ENCODE peak calls at places on chromosomes 4 and X, in five cellular contexts. Y, R, L, C and F are unnamed samples.

GRCh38 chr4:179596621-179597020 is 2154.4 kb upstream of the AGA start:
- DNase-seq in R (no peak), L (no peak), Y (no peak), C (no peak), F (no peak)

GRCh38 chrX:143768976-143769375 is 48.4 kb upstream of the SPANXN2 start:
- DNase-seq in R (no peak), C (no peak), L (no peak), Y (no peak), F (no peak)

GRCh38 chr4:56804551-56804950 is 16.9 kb downstream of the SPINK2 start:
- DNase-seq in R (no peak), L (peak), Y (no peak), C (peak), F (peak)

GRCh38 chr4:85728471-85728870 is 253.5 kb downstream of the ARHGAP24 start:
- DNase-seq in C (no peak), L (no peak), R (no peak), Y (no peak), F (no peak)

GRCh38 chr4:69147334-69147733 is 51.1 kb downstream of the UGT2B7 start:
- DNase-seq in R (no peak), L (no peak), C (no peak), Y (no peak), F (no peak)

GRCh38 chr4:42781325-42781724 is 111.2 kb upstream of the GRXCR1 start:
- DNase-seq in L (no peak), R (no peak), C (no peak), Y (no peak), F (no peak)

GRCh38 chr4:139438141-139438540 is 15.8 kb upstream of the RAB33B start:
- DNase-seq in R (no peak), C (no peak), Y (no peak), L (no peak), F (no peak)

GRCh38 chrX:1380672-1381233 is 11.2 kb downstream of the SLC25A6 start:
- DNase-seq in R (peak), L (no peak), Y (no peak), C (no peak), F (no peak)

GRCh38 chrX:23451266-23451665 is 116.6 kb downstream of the PTCHD1 start:
- DNase-seq in L (no peak), C (no peak), Y (no peak), R (no peak), F (no peak)

GRCh38 chrX:151975228-151975593 is 735 bp upstream of the GABRE start:
- DNase-seq in L (no peak), R (no peak), C (no peak), Y (no peak), F (no peak)

GRCh38 chrX:151973262-151973661 is 1.2 kb downstream of the GABRE start:
- DNase-seq in R (no peak), C (no peak), L (no peak), Y (no peak), F (no peak)

GRCh38 chrX:151973851-151974335 is 583 bp downstream of the GABRE start:
- DNase-seq in C (no peak), L (no peak), R (peak), Y (peak), F (no peak)

GRCh38 chrX:151975736-151976275 is 1.3 kb upstream of the GABRE start:
- DNase-seq in L (no peak), R (no peak), C (no peak), Y (no peak), F (no peak)

DNA sequence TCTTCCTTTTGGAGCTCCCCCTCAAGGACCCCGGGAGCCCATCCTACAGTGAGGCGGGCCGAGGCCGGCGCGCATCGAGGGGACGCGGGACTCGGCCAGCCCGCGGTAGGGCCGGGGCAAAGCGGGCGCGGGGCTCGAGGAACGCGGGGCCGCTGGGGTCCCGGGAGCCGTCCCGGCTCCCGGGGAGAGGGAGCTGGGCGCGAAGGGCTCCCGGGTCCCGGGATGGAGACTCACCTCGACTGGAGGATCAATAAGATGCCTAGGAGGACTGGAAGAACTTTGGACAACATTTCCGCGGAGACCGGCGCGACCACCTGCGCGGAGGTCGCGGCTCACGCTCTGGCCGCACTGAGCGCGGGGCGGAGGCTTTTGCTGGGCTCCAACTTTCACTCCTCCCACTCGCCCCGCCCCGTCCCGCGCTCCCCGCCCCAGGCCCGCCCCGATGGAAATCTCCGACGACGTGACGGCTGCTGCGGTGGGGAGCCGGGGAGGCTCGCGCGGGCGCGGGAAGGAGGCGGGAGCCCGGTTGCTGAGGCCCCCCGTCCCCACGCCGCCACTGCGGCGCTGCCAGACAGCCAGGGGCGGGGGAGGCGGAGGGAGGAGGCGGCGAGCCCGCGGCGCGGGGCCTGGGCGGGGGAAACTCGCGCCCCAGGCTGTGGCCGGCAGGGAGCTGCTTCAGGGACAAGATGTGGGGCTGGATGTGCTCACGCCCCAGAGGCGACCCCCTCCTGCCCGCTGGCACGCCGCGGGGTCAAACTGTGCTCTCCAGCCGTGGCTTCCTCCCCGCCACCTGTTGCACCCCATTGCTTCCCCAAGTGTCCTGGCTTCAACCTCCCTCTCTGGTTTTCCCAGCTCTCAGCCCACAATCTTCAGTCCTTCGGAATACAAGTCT is at the start of gene GABRE:
- DNase-seq in L (peak), Y (peak), R (peak), C (peak), F (no peak)
- H3K4me3 ChIP-seq in L (peak), Y (peak), R (no peak), C (peak), F (no peak)

DNA sequence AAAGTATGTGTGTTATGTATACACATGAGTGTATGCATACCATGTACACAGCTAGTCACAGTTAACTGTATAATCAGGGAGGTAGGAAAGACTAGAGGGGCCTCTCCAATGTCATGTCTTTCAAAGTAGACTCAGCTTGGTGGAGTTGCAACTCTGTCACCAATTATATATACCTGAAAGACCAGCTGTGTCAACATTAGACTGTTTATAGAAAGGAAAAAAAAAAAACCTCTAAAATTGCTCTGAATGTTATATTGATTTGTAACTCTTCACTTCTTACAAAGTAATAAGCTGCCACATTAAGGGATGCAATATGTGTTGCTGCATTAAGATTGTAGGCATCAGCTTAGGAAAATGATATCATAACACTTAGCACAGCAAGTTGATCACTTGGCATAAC is 167.4 kb downstream of the DCTD start:
- DNase-seq in L (peak), Y (no peak), R (no peak), C (no peak), F (no peak)
- H3K4me3 ChIP-seq in L (no peak), Y (no peak), R (no peak), C (no peak), F (no peak)

GRCh38 chr4:133146574-133147198 is 2.4 kb upstream of the PCDH10 start:
- DNase-seq in C (peak), R (peak), L (no peak), Y (no peak), F (peak)

GRCh38 chr4:133148690-133149363 is at the start of gene PCDH10:
- DNase-seq in L (peak), C (peak), R (peak), Y (peak), F (no peak)

GRCh38 chr4:133147365-133147821 is 1.7 kb upstream of the PCDH10 start:
- DNase-seq in L (no peak), Y (no peak), C (peak), R (no peak), F (no peak)

GRCh38 chr4:133149364-133149695 is 236 bp downstream of the PCDH10 start:
- DNase-seq in R (no peak), L (no peak), Y (no peak), C (no peak), F (no peak)

DNA sequence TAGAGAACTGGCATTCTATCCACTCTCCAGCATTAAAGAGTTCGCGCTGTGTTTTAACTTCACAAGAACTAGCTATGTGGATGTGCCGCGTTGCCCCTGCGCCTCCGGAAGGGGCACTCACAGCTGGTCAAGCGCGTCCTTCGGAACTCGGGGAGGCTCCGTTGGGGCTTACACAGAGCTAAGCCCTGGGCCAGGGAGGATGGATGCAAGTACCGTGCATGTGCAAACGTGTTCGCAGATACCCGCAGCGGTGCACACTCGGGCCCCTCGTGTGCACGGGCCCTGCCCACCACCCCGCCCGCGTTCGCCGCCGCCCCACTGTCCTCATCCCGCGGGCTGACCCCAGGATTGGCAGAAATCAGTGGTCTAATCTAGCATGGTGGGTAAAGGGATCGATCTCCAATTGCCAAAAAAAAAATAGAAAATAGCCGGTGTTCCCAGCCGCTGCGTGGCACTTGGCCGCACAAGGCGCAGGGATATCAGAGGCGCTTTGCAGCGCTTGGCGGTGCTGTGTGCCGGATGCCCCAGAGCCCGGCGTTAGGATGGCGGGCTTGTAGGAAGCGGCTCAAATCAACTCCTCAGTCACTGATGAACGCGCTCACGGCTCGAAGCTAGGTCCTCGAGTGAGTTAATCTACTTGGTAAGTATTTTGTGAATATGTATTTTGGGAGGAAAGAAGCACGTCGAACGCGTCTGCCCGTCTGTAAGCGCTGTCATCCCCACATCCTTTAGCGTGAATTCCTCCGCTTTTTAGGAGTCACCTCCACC is 988 bp upstream of the PCDH10 start:
- DNase-seq in L (no peak), Y (no peak), C (peak), R (no peak), F (no peak)
- H3K4me3 ChIP-seq in L (peak), Y (peak), C (peak), R (no peak), F (no peak)

GRCh38 chrX:79156818-79157217 is 12.3 kb downstream of the GPR174 start:
- DNase-seq in R (no peak), L (no peak), Y (no peak), C (no peak), F (no peak)

GRCh38 chrX:79161655-79162054 is 17.2 kb downstream of the GPR174 start:
- DNase-seq in C (no peak), R (peak), Y (no peak), L (no peak), F (peak)

GRCh38 chrX:79167437-79167836 is 22.9 kb downstream of the GPR174 start:
- DNase-seq in Y (no peak), R (no peak), C (no peak), L (no peak), F (no peak)

GRCh38 chrX:79159800-79160199 is 15.3 kb downstream of the GPR174 start:
- DNase-seq in Y (no peak), L (no peak), C (no peak), R (no peak), F (no peak)

GRCh38 chrX:79162076-79162475 is 17.6 kb downstream of the GPR174 start:
- DNase-seq in C (no peak), Y (no peak), R (no peak), L (no peak), F (no peak)
- H3K4me3 ChIP-seq in C (no peak), Y (peak), R (no peak), L (no peak), F (peak)